ENCODE peak calls at places on chromosomes 1 and 21, in four cellular contexts. V is K562, J is A549, B is GM12878. O is an unnamed sample.

GRCh38 chr1:201149400-201149799 is 4.9 kb downstream of the TMEM9 start:
- DNase-seq in V (peak; percentile 70), J (peak; percentile 85), B (no peak), O (peak; percentile 49)

GRCh38 chr1:109299087-109299983 is 7.5 kb downstream of the MYBPHL start:
- DNase-seq in V (no peak), J (no peak), B (no peak), O (no peak)

GRCh38 chr1:48673725-48674124 is 103.0 kb downstream of the BEND5 start:
- DNase-seq in V (peak; percentile 16), J (peak; percentile 3), B (no peak), O (peak; percentile 56)

GRCh38 chr1:9861371-9861770 is 37.6 kb upstream of the CLSTN1 start:
- DNase-seq in V (no peak), J (no peak), B (no peak), O (peak; percentile 25)

GRCh38 chr1:107727866-107728265 is 237.1 kb downstream of the VAV3 start:
- DNase-seq in V (no peak), J (no peak), B (no peak), O (no peak)

GRCh38 chr21:29053011-29053553 is 20.4 kb downstream of the CCT8 start:
- DNase-seq in V (no peak), J (no peak), B (no peak), O (no peak)

GRCh38 chr1:114336360-114336759 is 174.6 kb downstream of the TRIM33 start:
- DNase-seq in V (no peak), J (no peak), B (no peak), O (no peak)

GRCh38 chr1:110292327-110292741 is 46.8 kb upstream of the RBM15 start:
- DNase-seq in V (no peak), J (peak; percentile 5), B (no peak), O (peak; percentile 44)

GRCh38 chr21:25916226-25916625 is 181.5 kb downstream of the GABPA start:
- DNase-seq in V (no peak), J (no peak), B (no peak), O (no peak)

GRCh38 chr1:156618853-156619581 is at the start of gene HAPLN2:
- DNase-seq in V (no peak), J (peak; percentile 56), B (no peak), O (peak; percentile 35)

GRCh38 chr1:7679873-7680790 is 91.0 kb upstream of the VAMP3 start:
- DNase-seq in V (peak; percentile 46), J (peak; percentile 31), B (no peak), O (peak; percentile 42)

GRCh38 chr1:41768538-41768937 is 150.2 kb downstream of the HIVEP3 start:
- DNase-seq in V (no peak), J (no peak), B (no peak), O (peak; percentile 90)

GRCh38 chr1:90198616-90199015 is 203.7 kb downstream of the ZNF326 start:
- DNase-seq in V (no peak), J (no peak), B (no peak), O (no peak)

GRCh38 chr1:36023098-36023769 is 60.7 kb upstream of the TEKT2 start:
- DNase-seq in V (no peak), J (no peak), B (peak; percentile 90), O (no peak)

DNA sequence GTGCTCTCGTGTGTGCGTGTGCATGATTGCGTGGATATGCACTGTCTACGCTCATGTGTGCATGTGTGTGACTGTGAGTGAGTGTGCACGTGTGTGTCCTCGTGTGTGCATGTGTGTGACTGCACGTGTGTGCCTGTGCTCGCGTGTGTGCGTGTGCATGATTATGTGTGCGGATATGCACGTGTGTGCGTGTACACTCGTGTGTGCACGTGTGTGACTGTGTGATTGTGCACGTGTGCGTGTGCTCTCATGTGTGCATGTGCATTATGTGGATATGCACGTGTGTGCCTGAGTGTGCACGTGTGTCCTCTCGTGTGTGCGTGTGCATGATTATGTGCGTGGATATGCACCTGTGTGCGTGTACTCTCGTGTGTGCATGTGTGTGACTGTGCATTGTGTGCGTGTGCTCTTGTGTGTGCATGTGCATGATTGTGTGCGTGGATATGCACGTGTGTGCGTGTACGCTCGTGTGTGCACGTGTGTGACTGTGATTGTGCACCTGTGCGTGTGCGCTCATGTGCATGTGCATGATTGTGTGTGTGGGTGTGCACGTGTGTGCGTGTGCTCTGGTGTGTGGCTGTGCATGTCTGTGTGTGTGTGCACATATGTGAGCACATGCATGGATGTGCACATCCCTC is 2.2 kb downstream of the MMEL1 start:
- DNase-seq in V (no peak), J (no peak), B (no peak), O (no peak)
- H3K4me3 ChIP-seq in V (no peak overlapping the region), J (no peak overlapping the region), B (no peak overlapping the region), O (no peak overlapping the region)

DNA sequence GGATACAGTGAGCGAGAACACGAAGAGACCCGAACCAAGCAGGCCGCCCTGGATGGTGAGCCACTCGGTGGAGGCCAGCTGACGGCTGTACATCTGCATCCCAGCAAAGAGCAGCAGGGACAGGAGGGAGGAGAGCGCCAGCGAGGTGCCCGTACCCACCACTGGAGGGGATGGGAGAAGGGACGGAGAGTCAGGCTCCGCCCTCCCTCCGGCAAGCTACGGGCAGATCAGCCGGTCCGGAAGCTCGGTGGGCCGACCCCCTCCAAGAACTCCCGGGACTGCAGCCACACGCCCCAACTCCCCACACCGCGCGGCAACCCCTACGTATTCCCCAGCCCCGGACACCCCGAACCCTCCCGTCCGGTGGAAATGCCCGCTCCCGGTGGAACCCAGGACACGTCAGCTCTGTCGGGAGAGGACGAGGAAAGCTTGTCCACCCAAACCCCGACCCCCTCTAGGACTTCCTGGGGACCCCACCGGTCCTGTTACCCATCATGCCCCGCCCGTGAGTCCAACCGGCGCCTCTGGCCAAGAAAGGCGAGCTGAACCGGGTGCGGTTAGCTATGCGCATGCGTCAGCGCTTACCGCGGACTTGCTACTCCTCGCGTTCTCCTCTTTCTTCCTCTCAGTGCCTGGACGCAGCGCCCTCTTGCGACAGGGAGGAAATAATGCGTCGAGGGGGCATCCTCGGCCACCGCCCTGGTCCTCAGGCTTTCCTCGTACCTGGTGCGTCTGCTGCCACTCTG is at the start of gene KRTCAP2:
- DNase-seq in V (peak; percentile 98), J (peak; percentile 97), B (peak; percentile 89), O (peak; percentile 95)
- TF ChIP-seq POLR2A in V (peak; percentile 93), J (peak; percentile 71), B (peak; percentile 86), O (peak; percentile 87)

DNA sequence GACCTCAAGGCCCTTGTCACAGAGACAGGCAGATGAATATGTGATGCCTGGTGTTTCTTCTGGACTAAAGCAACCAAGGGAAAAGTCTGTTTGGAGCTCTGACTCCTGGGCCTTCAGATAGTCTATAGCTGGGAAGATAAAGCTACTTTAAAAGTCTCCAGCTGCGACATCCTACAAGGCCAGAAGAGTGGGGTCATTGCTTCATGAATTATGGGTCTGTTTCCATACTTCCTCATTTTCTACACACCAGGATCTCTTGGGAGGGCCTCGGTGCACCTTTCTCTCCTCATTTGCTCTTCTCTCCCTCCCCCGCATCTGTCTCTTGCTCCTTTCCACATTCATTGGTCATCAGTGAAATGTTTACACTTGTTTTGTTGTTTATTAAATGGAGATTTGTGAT is 44.8 kb downstream of the SYT2 start:
- DNase-seq in V (no peak), J (no peak), B (no peak), O (peak; percentile 56)
- TF ChIP-seq MYC in V (no peak), J (no peak), B (no peak), O (no peak)

GRCh38 chr1:39850606-39851216 is 32.6 kb downstream of the TRIT1 start:
- DNase-seq in V (no peak), J (no peak), B (no peak), O (no peak)
- H3K4me3 ChIP-seq in V (no peak overlapping the region), J (no peak overlapping the region), B (no peak overlapping the region), O (no peak overlapping the region)

DNA sequence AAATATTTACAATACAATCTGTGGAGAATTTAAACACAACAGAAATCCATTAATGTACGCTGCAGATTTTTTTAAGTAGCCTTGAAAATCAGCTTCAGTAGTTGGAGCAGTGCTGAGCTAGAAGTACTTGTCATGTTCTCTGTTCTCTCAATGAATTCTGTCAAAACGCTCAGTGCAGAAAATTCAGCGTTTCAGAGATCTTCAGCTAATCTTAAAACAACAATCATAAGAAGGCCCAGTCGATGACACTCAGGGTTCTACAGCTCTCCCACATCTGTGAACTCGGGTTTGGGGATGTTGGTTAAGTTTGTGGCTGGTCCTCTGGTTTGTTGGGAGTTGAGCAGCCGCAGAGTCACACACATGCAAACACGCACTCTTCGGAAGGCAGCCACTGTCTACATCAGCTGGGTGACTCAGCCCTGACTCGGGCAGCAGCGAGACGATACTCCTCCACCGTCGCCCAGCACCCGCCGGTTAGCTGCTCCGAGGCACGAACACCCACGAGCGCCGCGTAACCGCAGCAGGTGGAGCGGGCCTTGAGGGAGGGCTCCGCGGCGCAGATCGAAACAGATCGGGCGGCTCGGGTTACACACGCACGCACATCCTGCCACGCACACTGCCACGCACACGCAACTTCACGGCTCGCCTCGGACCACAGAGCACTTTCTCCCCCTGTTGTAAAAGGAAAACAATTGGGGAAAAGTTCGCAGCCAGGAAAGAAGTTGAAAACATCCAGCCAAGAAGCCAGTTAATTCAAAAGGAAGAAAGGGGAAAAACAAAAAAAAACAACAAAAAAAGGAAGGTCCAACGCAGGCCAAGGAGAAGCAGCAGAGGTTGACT is 161.2 kb downstream of the RUNX1 start:
- DNase-seq in V (peak; percentile 85), J (peak; percentile 50), B (no peak), O (peak; percentile 91)
- TF ChIP-seq POLR2A in V (no peak), J (no peak), B (peak; percentile 64), O (no peak)

DNA sequence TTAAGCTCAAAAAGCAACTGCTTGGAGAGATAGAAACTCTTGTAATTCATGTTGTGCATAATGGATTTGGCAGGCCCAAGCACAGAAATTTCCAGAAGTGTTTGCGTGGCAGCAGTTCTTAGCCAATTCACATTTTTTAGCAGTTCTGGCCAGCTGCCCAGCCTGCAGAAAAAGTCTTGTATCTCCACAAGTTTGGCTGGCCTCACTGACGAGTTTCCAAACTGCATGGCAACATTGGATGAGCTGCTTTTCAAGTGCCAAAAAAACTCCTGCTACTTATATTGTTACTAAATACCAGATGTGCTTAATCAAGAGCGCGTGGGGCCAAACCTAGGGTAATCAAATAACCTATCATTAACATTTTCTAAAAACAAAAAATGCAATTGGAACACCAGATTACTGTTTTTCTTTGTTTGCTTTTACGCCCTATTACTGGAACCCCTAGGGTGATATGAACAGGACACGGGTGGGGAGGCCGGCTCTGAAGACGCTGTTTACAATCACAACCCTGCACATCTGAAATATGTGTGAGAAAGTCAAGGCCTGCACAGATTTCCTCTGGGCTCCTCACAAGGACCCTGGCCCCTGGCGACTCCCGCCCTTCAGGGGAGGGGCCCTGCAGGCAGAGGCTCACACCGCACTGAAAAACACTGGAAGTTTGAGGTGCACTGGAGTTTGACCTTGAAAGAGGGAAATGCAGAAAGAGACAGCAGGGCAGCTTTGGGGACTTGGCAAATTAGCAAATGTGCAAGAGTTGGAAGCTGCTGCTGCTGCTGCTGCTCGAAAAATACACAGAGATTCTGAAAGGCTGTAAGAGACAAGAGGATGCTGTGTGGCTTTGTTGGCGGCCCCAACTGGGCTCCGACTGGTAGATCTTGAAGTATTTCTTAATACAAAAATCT is 55.2 kb upstream of the TARBP1 start:
- DNase-seq in V (no peak), J (no peak), B (no peak), O (no peak)
- TF ChIP-seq MYC in V (no peak), J (no peak), B (no peak), O (no peak)

GRCh38 chr1:160401487-160401805 is 1.1 kb downstream of the VANGL2 start:
- DNase-seq in V (no peak), J (no peak), B (no peak), O (no peak)
- H3K4me3 ChIP-seq in V (no peak overlapping the region), J (peak overlapping the region; percentile 75), B (no peak overlapping the region), O (no peak overlapping the region)

GRCh38 chr1:182146286-182146685 is 84.8 kb upstream of the ZNF648 start:
- DNase-seq in V (no peak), J (no peak), B (no peak), O (no peak)

GRCh38 chr1:182142621-182143020 is 81.1 kb upstream of the ZNF648 start:
- DNase-seq in V (no peak), J (no peak), B (no peak), O (no peak)

GRCh38 chr1:182143154-182143657 is 81.7 kb upstream of the ZNF648 start:
- DNase-seq in V (peak; percentile 83), J (peak; percentile 54), B (peak; percentile 27), O (peak; percentile 86)

GRCh38 chr1:182141040-182141439 is 79.5 kb upstream of the ZNF648 start:
- DNase-seq in V (no peak), J (no peak), B (no peak), O (no peak)

GRCh38 chr1:182143825-182144661 is 82.5 kb upstream of the ZNF648 start:
- DNase-seq in V (peak; percentile 24), J (no peak), B (no peak), O (peak; percentile 94)
- TF ChIP-seq POLR2A in V (no peak), J (no peak), B (no peak), O (no peak)